ENCODE peak calls at places on chromosome X, in six cellular contexts. N is tibial artery, G is lower lobe of right lung, H is left lung, B is ovary, U is transverse colon. A is an unnamed sample.

GRCh38 chrX:131287556-131288179 is 1.4 kb downstream of the IGSF1 start:
- DNase-seq in N (no peak), G (no peak), H (no peak), B (no peak), U (no peak), A (no peak)

GRCh38 chrX:33892670-33893069 is 239.4 kb downstream of the FAM47A start:
- DNase-seq in N (no peak), G (no peak), H (no peak), B (no peak), U (no peak), A (no peak)

GRCh38 chrX:27890611-27891010 is 82.8 kb downstream of the MAGEB10 start:
- DNase-seq in N (no peak), G (no peak), H (no peak), B (no peak), U (no peak), A (no peak)

GRCh38 chrX:19776753-19777152 is 110.6 kb downstream of the SH3KBP1 start:
- DNase-seq in N (no peak), G (no peak), H (no peak), B (no peak), U (no peak), A (no peak)

GRCh38 chrX:13087322-13088154 is 43.1 kb upstream of the FAM9C start:
- DNase-seq in N (no peak), G (no peak), H (no peak), B (no peak), U (peak), A (no peak)

GRCh38 chrX:23904096-23904495 is 3.6 kb downstream of the APOO start:
- DNase-seq in N (no peak), G (no peak), H (no peak), B (no peak), U (no peak), A (no peak)

GRCh38 chrX:115533485-115533884 is 27.5 kb upstream of the PLS3 start:
- DNase-seq in N (no peak), G (no peak), H (no peak), B (no peak), U (no peak), A (no peak)

GRCh38 chrX:30904632-30905031 is 15.6 kb upstream of the TAB3 start:
- DNase-seq in N (no peak), G (no peak), H (no peak), B (no peak), U (no peak), A (peak)

GRCh38 chrX:16435399-16435986 is 214.5 kb upstream of the S100G start:
- DNase-seq in N (no peak), G (no peak), H (no peak), B (no peak), U (no peak), A (no peak)

GRCh38 chrX:53088136-53088974 is 5.6 kb upstream of the KANTR start:
- DNase-seq in N (peak), G (peak), H (peak), B (peak), U (peak), A (peak)

GRCh38 chrX:38305971-38306370 is 21.3 kb downstream of the RPGR start:
- DNase-seq in N (no peak), G (no peak), H (no peak), B (no peak), U (no peak), A (no peak)

GRCh38 chrX:8042304-8042703 is 115.1 kb upstream of the PNPLA4 start:
- DNase-seq in N (no peak), G (no peak), H (no peak), B (no peak), U (no peak), A (no peak)

GRCh38 chrX:151370906-151371305 is 26.1 kb upstream of the VMA21 start:
- DNase-seq in N (no peak), G (peak), H (no peak), B (no peak), U (no peak), A (no peak)

GRCh38 chrX:40064055-40064597 is 33.6 kb downstream of the BCOR start:
- DNase-seq in N (no peak), G (no peak), H (no peak), B (no peak), U (no peak), A (no peak)

GRCh38 chrX:100289159-100289558 is 120.9 kb downstream of the PCDH19 start:
- DNase-seq in N (no peak), G (no peak), H (no peak), B (no peak), U (no peak), A (no peak)

GRCh38 chrX:11591712-11592351 is 73.9 kb downstream of the ARHGAP6 start:
- DNase-seq in N (no peak), G (no peak), H (no peak), B (no peak), U (no peak), A (no peak)

GRCh38 chrX:64202808-64203320 is 2.6 kb downstream of the AMER1 start:
- DNase-seq in N (no peak), G (no peak), H (no peak), B (no peak), U (no peak), A (no peak)

GRCh38 chrX:108001218-108001814 is 19.1 kb upstream of the TEX13B start:
- DNase-seq in N (no peak), G (no peak), H (no peak), B (no peak), U (no peak), A (peak)

GRCh38 chrX:67953658-67954057 is 409.8 kb downstream of the AR start:
- DNase-seq in N (no peak), G (no peak), H (no peak), B (no peak), U (no peak), A (no peak)

DNA sequence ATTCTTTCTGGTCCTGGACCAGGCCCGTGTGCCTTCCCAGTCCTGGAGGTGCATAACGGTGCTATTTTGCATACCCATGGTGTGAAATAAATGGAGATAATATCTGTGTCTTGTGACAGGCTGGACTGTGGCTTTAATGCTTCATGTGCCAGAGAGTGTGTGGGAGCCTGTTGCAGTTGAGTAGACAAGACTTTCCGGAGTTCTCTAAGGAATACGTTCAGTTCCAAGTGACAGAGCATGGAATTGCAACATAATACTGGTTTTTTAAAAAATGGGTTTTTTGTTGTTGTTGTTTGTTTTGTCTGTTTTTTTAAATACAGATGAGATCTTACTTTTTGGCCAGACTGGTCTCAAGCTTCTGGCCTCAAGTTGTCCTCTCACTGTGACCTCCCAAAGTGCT is 74.0 kb downstream of the HPRT1 start:
- DNase-seq in N (no peak), G (no peak), H (no peak), B (no peak), U (no peak), A (no peak)
- H3K4me3 ChIP-seq in N (no peak), G (no peak), H (no peak), B (no peak), U (no peak), A (no peak)

GRCh38 chrX:77901506-77901905 is 2.2 kb downstream of the COX7B start:
- DNase-seq in N (no peak), G (no peak), H (no peak), B (no peak), U (no peak), A (no peak)

GRCh38 chrX:77894921-77895886 is at the start of gene MAGT1:
- DNase-seq in N (peak), G (peak), H (peak), B (peak), U (peak), A (peak)

GRCh38 chrX:77893713-77894112 is 1.5 kb downstream of the MAGT1 start:
- DNase-seq in N (no peak), G (no peak), H (no peak), B (no peak), U (no peak), A (no peak)

GRCh38 chrX:77900688-77901087 is 1.4 kb downstream of the COX7B start:
- DNase-seq in N (no peak), G (no peak), H (no peak), B (no peak), U (no peak), A (no peak)

GRCh38 chrX:77899081-77899828 is at the start of gene COX7B:
- DNase-seq in N (peak), G (peak), H (no peak), B (peak), U (peak), A (peak)
- TF ChIP-seq CTCF in N (peak), G (peak), H (peak), B (no peak), U (peak), A (peak)

DNA sequence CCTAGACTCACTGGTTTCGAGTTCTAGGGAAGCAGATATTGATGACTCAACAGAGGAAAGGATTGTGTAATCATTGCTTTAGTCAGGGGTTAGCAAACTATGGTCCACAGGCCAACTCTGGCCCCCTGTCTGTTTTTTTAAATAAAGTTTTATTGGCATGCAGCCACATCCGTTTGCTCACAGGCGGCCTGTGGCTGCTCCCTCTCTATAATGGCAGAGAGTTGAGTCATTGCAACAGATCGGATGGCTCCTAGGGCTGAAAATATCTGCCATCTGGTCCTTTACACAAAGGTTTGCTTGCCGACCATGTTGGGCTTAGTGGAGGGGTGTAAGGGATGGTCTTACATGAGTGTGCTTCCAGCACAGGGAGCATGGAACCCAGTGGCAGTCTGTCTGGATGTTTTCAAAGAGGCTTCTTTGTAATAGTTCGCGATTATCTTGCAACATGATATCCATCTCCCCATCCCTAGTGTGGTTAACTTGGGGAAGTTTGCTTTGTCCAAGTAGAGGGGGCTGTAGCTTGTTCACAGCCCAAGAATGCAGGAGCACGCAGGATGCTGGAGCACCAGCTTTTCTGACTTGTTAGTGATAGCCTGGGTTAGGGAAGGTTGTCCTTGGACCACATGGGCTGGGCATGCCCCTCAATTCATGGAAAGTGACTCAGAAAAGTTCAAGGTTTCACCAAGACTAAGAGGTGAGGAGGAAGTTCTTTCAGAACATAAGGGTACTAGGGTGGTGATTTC is 59.3 kb upstream of the CLDN34 start:
- DNase-seq in N (no peak), G (no peak), H (no peak), B (no peak), U (no peak), A (no peak)
- H3K27ac ChIP-seq in N (no peak), G (no peak), H (no peak), B (no peak), U (no peak), A (no peak)

GRCh38 chrX:25004485-25005032 is 11.2 kb downstream of the ARX start:
- DNase-seq in N (no peak), G (no peak), H (no peak), B (peak), U (no peak), A (no peak)

GRCh38 chrX:25004040-25004439 is 11.7 kb downstream of the ARX start:
- DNase-seq in N (no peak), G (no peak), H (no peak), B (no peak), U (no peak), A (no peak)

GRCh38 chrX:25005034-25005381 is 10.8 kb downstream of the ARX start:
- DNase-seq in N (no peak), G (no peak), H (no peak), B (no peak), U (no peak), A (no peak)

GRCh38 chrX:25006586-25007058 is 9.1 kb downstream of the ARX start:
- DNase-seq in N (no peak), G (no peak), H (no peak), B (no peak), U (no peak), A (no peak)

GRCh38 chrX:25005382-25006185 is 10.2 kb downstream of the ARX start:
- DNase-seq in N (no peak), G (no peak), H (no peak), B (peak), U (no peak), A (no peak)
- H3K4me3 ChIP-seq in N (peak), G (no peak), H (no peak), B (peak), U (no peak), A (no peak)

GRCh38 chrX:117120700-117121099 is 657.9 kb upstream of the CT83 start:
- DNase-seq in N (no peak), G (no peak), H (no peak), B (no peak), U (no peak), A (no peak)
- TF ChIP-seq CTCF in N (no peak), G (no peak), H (no peak), B (no peak), U (no peak), A (no peak)

GRCh38 chrX:65755786-65756185 is 88.3 kb downstream of the MSN start:
- DNase-seq in N (no peak), G (no peak), H (no peak), B (no peak), U (no peak), A (no peak)
- H3K27ac ChIP-seq in N (no peak), G (no peak), H (no peak), B (no peak), U (no peak), A (no peak)

GRCh38 chrX:69218407-69218806 is 53.2 kb upstream of the PJA1 start:
- DNase-seq in N (no peak), G (no peak), H (no peak), B (no peak), U (no peak), A (no peak)

GRCh38 chrX:69216911-69217310 is 51.7 kb upstream of the PJA1 start:
- DNase-seq in N (peak), G (peak), H (no peak), B (no peak), U (no peak), A (peak)

GRCh38 chrX:69226459-69227158 is 61.4 kb upstream of the PJA1 start:
- DNase-seq in N (no peak), G (no peak), H (no peak), B (no peak), U (no peak), A (no peak)

GRCh38 chrX:69221239-69222102 is 56.2 kb upstream of the PJA1 start:
- DNase-seq in N (no peak), G (no peak), H (no peak), B (no peak), U (no peak), A (no peak)

DNA sequence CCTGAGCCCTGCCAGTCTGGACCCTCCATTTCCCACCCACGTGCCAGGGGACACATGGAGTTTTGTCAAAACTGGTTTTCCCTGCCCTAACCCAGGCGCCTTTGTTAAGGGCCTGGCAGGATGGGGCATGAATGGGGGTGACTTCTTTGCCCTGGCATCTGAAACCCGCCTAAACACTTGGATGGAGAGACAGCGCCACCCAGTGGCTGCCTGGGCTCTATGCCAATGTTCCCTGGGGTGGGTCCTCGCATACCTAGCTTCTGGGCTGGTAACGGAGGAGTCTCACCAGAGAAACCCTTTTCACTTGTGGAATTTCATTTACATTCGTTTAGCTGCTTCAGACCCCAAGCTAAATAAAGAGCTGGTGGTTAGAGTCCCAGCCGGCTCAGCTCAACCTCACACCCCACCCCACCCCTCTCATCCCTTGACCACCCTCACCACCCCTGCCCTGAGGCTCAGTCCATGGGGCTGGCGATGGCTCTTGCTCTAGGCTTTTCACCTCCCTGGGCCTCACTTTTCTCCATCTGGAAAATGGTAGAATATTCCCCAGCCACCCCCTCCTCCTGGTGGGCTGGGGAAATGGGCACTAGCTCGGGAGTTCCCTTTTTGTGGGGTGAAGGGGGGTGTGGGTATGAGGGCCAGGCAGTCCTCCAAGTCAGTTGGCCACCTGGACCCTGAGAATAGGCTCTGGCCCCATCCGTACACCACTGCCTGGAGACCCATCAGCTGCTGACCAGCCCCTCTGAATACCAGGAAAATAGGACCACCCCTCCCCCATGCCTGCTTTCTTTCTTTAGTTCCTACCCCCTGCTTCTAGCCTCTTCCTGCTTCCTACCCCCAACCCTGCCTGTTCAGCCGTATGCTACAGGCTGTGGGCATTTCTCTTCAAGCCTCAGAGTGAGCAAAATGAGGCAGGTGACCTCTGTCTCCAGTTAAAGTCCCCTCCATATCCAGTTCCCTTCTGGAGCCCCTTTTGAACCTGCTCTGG is 57.1 kb upstream of the PJA1 start:
- DNase-seq in N (peak), G (peak), H (peak), B (peak), U (peak), A (peak)
- H3K4me3 ChIP-seq in N (no peak), G (no peak), H (no peak), B (no peak), U (no peak), A (no peak)